ENCODE peak calls at places on chromosomes 1 and 21, in four cellular contexts. One of them, this sample, is unnamed. For H3K9me3, the result is how much of the 10 kb centered on the place peaks cover.

GRCh38 chr1:24991242-24992037 is 61.4 kb upstream of the RUNX3 start:
- DNase-seq in left ventricle myocardium inferior: no peak
- DNase-seq in H9: no peak
- DNase-seq in thyroid gland: no peak
- DNase-seq in this sample: no peak

GRCh38 chr21:26001356-26001755 is 169.2 kb downstream of the APP start:
- DNase-seq in H9: no peak
- DNase-seq in left ventricle myocardium inferior: no peak
- DNase-seq in thyroid gland: no peak
- DNase-seq in this sample: no peak

GRCh38 chr1:45674478-45674877 is 11.9 kb downstream of the GPBP1L1 start:
- DNase-seq in thyroid gland: no peak
- DNase-seq in left ventricle myocardium inferior: no peak
- DNase-seq in H9: no peak
- DNase-seq in this sample: no peak

GRCh38 chr1:38728176-38728908 is 131.2 kb downstream of the RRAGC start:
- DNase-seq in left ventricle myocardium inferior: peak
- DNase-seq in H9: peak
- DNase-seq in thyroid gland: no peak
- DNase-seq in this sample: no peak

GRCh38 chr1:44812822-44813543 is 4.7 kb downstream of the BTBD19 start:
- DNase-seq in thyroid gland: peak
- DNase-seq in left ventricle myocardium inferior: peak
- DNase-seq in H9: peak
- DNase-seq in this sample: no peak

GRCh38 chr1:233269656-233270055 is 25.9 kb downstream of the PCNX2 start:
- DNase-seq in left ventricle myocardium inferior: no peak
- DNase-seq in H9: no peak
- DNase-seq in thyroid gland: no peak
- DNase-seq in this sample: no peak

GRCh38 chr1:64505232-64505943 is 35.5 kb downstream of the CACHD1 start:
- DNase-seq in thyroid gland: peak
- DNase-seq in left ventricle myocardium inferior: peak
- DNase-seq in H9: peak
- DNase-seq in this sample: peak

GRCh38 chr1:209879539-209879938 is 51.8 kb downstream of the UTP25 start:
- DNase-seq in thyroid gland: peak
- DNase-seq in H9: no peak
- DNase-seq in left ventricle myocardium inferior: no peak
- DNase-seq in this sample: no peak

GRCh38 chr21:26845066-26845749 is at the start of gene ADAMTS1:
- DNase-seq in left ventricle myocardium inferior: peak
- DNase-seq in H9: peak
- DNase-seq in thyroid gland: peak
- DNase-seq in this sample: no peak

GRCh38 chr1:154485106-154485505 is 16.9 kb upstream of the TDRD10 start:
- DNase-seq in thyroid gland: peak
- DNase-seq in H9: no peak
- DNase-seq in left ventricle myocardium inferior: peak
- DNase-seq in this sample: no peak

GRCh38 chr21:44932366-44933181 is 7.3 kb upstream of the SLX9 start:
- DNase-seq in left ventricle myocardium inferior: peak
- DNase-seq in H9: no peak
- DNase-seq in thyroid gland: no peak
- DNase-seq in this sample: peak

GRCh38 chr1:245654460-245655050 is 499.8 kb downstream of the KIF26B start:
- DNase-seq in thyroid gland: no peak
- DNase-seq in left ventricle myocardium inferior: no peak
- DNase-seq in H9: no peak
- DNase-seq in this sample: no peak

GRCh38 chr1:208868554-208868953 is 624.4 kb upstream of the PLXNA2 start:
- DNase-seq in H9: no peak
- DNase-seq in thyroid gland: no peak
- DNase-seq in left ventricle myocardium inferior: no peak
- DNase-seq in this sample: no peak

GRCh38 chr1:91020967-91021685 is 709 bp downstream of the ZNF644 start:
- DNase-seq in thyroid gland: peak
- DNase-seq in H9: peak
- DNase-seq in left ventricle myocardium inferior: peak
- DNase-seq in this sample: peak

GRCh38 chr1:198575715-198576641 is 35.5 kb upstream of the ATP6V1G3 start:
- DNase-seq in H9: no peak
- DNase-seq in left ventricle myocardium inferior: no peak
- DNase-seq in thyroid gland: no peak
- DNase-seq in this sample: no peak

GRCh38 chr1:98321191-98321590 is 340.3 kb upstream of the SNX7 start:
- DNase-seq in H9: no peak
- DNase-seq in thyroid gland: no peak
- DNase-seq in left ventricle myocardium inferior: no peak
- DNase-seq in this sample: no peak

GRCh38 chr1:56362994-56363770 is 216.2 kb downstream of the PLPP3 start:
- DNase-seq in left ventricle myocardium inferior: no peak
- DNase-seq in thyroid gland: no peak
- DNase-seq in H9: no peak
- DNase-seq in this sample: no peak

GRCh38 chr1:221100196-221100950 is 221.1 kb downstream of the HLX start:
- DNase-seq in thyroid gland: no peak
- DNase-seq in H9: no peak
- DNase-seq in left ventricle myocardium inferior: no peak
- DNase-seq in this sample: no peak

GRCh38 chr1:1781526-1781903 is 3.2 kb upstream of the NADK start:
- DNase-seq in thyroid gland: no peak
- DNase-seq in H9: peak
- DNase-seq in left ventricle myocardium inferior: no peak
- DNase-seq in this sample: no peak

GRCh38 chr1:2880812-2881295 is 79.4 kb upstream of the TTC34 start:
- DNase-seq in left ventricle myocardium inferior: no peak
- DNase-seq in thyroid gland: no peak
- DNase-seq in H9: no peak
- DNase-seq in this sample: no peak

GRCh38 chr1:2879591-2879990 is 78.1 kb upstream of the TTC34 start:
- DNase-seq in left ventricle myocardium inferior: no peak
- DNase-seq in H9: no peak
- DNase-seq in thyroid gland: no peak
- DNase-seq in this sample: no peak

GRCh38 chr1:2879026-2879425 is 77.5 kb upstream of the TTC34 start:
- DNase-seq in thyroid gland: no peak
- DNase-seq in H9: no peak
- DNase-seq in left ventricle myocardium inferior: no peak
- DNase-seq in this sample: no peak

GRCh38 chr1:2881556-2881955 is 80.1 kb upstream of the TTC34 start:
- DNase-seq in thyroid gland: no peak
- DNase-seq in left ventricle myocardium inferior: no peak
- DNase-seq in H9: no peak
- DNase-seq in this sample: no peak

DNA sequence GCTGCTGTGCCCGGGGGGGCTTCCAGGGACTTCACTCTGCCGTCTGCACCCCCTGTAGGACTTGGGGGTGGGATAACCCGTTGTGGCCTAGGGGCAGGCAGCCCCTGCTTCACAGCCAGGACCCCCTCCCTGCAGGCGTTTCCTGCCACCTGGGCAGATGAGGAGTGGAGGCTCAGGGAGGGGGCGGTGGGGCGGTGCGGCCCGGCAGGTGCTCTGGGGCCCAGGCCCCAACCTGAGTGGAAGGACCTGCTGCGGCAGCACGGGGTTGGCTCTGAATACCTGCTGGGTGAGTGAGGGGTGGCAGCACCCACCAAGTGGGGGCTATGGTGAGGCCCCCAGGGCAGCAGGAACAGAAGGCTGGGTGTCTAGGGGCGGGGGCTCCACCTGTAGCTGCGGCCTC is 78.6 kb upstream of the TTC34 start:
- DNase-seq in H9: no peak
- DNase-seq in left ventricle myocardium inferior: no peak
- DNase-seq in thyroid gland: no peak
- DNase-seq in this sample: no peak
- H3K9me3 ChIP-seq in H9: half or more
- H3K9me3 ChIP-seq in left ventricle myocardium inferior: under half
- H3K9me3 ChIP-seq in thyroid gland: under half
- H3K9me3 ChIP-seq in this sample: under half

GRCh38 chr1:58708166-58708565 is 8.3 kb upstream of the MYSM1 start:
- DNase-seq in thyroid gland: no peak
- DNase-seq in H9: no peak
- DNase-seq in left ventricle myocardium inferior: no peak
- DNase-seq in this sample: no peak
- H3K9me3 ChIP-seq in thyroid gland: under half
- H3K9me3 ChIP-seq in H9: under half
- H3K9me3 ChIP-seq in left ventricle myocardium inferior: under half
- H3K9me3 ChIP-seq in this sample: under half

GRCh38 chr1:2819429-2819828 is 17.9 kb upstream of the TTC34 start:
- DNase-seq in H9: no peak
- DNase-seq in thyroid gland: no peak
- DNase-seq in left ventricle myocardium inferior: no peak
- DNase-seq in this sample: no peak

GRCh38 chr1:2821970-2822620 is 20.6 kb upstream of the TTC34 start:
- DNase-seq in H9: no peak
- DNase-seq in thyroid gland: peak
- DNase-seq in left ventricle myocardium inferior: peak
- DNase-seq in this sample: no peak

GRCh38 chr1:2820731-2821372 is 19.4 kb upstream of the TTC34 start:
- DNase-seq in thyroid gland: no peak
- DNase-seq in left ventricle myocardium inferior: no peak
- DNase-seq in H9: no peak
- DNase-seq in this sample: no peak

GRCh38 chr1:2821373-2821955 is 20.0 kb upstream of the TTC34 start:
- DNase-seq in thyroid gland: no peak
- DNase-seq in left ventricle myocardium inferior: no peak
- DNase-seq in H9: no peak
- DNase-seq in this sample: no peak

DNA sequence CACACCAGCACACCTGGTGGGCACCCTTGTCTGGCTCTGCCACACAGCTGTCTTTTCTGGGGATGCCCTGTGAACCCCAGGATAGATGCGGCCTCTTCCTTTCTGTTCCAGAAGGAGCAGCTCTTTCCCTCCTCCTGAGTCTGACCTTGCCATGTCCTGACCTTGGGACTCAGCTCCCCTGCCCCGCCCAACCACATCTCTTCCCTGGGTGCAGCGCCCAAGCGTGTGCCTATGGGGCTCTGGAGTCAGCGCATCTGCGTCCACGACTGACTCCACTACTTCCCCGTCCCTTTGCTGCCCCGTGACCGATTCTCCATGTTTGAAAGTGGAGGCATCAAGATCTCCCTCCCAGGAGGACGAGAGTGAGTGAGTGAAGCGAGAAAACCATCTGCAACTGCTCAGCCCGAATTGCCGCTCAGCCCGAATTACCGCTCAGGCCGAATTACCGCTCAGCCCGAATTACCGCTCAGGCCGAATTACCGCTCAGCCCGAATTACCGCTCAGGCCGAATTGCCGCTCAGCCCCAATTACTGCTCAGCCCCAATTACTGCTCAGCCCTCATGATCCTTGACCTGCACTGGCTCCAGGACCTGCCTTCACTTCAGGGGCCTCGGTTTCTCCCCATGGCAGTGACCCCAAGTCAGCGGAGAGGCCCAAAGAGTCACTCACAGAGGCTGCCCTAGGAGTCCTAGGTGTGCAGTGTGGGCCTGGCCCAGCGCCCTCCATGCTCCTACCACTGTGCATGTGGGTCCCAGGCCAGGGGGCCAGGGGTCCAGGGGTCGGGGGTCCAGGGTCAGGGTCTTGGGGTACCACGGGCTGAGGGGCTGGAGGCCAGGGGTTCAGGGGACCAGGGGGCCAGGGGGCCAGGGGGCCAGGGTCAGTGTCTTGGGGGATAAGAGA is 18.6 kb upstream of the TTC34 start:
- DNase-seq in left ventricle myocardium inferior: no peak
- DNase-seq in H9: no peak
- DNase-seq in thyroid gland: no peak
- DNase-seq in this sample: no peak
- H3K9me3 ChIP-seq in left ventricle myocardium inferior: under half
- H3K9me3 ChIP-seq in H9: half or more
- H3K9me3 ChIP-seq in thyroid gland: under half
- H3K9me3 ChIP-seq in this sample: under half

DNA sequence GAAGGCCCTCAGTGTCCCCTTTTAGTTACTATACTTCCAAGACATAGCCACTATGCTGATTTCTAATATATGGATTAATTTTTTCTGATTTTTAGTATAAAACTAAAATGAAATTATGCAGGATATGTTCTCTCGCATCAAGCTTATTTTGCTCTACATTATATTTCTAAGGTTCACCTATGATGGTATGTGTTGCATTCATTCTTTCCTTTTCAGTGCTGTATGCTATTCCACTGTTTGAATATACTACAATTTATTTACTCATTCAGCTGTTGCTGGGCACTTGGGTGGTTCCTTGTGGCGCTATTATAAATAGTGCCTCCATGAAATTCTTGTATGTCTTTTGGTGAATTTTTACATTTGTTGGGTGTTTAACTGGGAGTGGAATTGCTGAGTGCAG is 230.3 kb downstream of the ATG4C start:
- DNase-seq in thyroid gland: no peak
- DNase-seq in H9: no peak
- DNase-seq in left ventricle myocardium inferior: no peak
- DNase-seq in this sample: no peak
- H3K9me3 ChIP-seq in thyroid gland: under half
- H3K9me3 ChIP-seq in H9: under half
- H3K9me3 ChIP-seq in left ventricle myocardium inferior: under half
- H3K9me3 ChIP-seq in this sample: under half

DNA sequence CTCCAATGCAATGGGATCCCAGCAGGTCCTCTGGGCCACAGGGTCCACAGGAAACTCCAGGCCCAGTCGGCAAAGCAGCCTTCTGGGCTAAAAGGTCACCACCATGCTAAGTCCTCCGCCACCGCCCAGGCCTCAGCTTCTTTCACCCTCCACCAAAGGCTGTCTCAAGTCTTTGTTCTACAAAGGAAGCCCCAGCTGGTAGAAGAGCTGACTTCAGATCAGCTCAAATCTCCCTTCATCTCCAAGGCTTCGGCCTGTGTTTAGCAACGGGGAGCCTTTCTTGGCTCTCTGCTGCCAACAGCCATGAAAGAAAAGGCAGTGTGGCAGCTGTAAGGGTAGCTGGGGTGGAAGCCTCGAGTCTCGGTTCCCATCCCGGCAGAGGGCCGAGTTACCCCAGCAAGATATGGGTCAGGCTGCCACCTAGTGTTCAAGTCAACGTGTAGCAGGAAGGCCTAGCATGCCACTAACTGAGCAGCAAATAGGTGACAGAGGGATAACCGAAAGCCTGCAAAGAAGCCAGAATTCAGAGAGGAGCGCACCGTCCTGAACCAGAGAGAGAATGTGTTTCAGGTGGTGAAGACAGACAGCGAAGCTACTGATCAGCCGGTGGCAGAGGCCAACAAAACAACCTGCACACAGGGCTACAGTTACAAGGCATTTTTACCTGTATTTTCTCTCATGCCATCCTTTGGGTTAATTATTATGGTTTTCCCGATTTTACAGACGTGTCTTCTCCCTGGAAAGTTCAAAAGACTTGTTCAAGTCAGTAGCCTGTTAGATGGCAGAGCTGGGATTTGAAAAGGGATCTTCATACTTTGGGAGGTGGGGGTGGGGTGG is 26.8 kb upstream of the CRNN start:
- DNase-seq in left ventricle myocardium inferior: peak
- DNase-seq in H9: peak
- DNase-seq in thyroid gland: peak
- DNase-seq in this sample: peak
- H3K9me3 ChIP-seq in left ventricle myocardium inferior: under half
- H3K9me3 ChIP-seq in H9: half or more
- H3K9me3 ChIP-seq in thyroid gland: under half
- H3K9me3 ChIP-seq in this sample: under half

GRCh38 chr1:23460519-23460918 is 23.5 kb downstream of the ASAP3 start:
- DNase-seq in left ventricle myocardium inferior: no peak
- DNase-seq in H9: no peak
- DNase-seq in thyroid gland: no peak
- DNase-seq in this sample: no peak
- H3K9me3 ChIP-seq in left ventricle myocardium inferior: under half
- H3K9me3 ChIP-seq in H9: under half
- H3K9me3 ChIP-seq in thyroid gland: under half
- H3K9me3 ChIP-seq in this sample: under half

This sample was measured in T-helper 17 cell.